ENCODE peak calls at places on chromosomes 6 and 20, in nine cellular contexts. R is IMR-90, T is body of pancreas, Y is sigmoid colon, P is A549, Q is tibial nerve, S is breast epithelium, W is ovary, J is heart left ventricle. M is an unnamed sample.

GRCh38 chr6:39347906-39348585 is 25.5 kb upstream of the KCNK16 start:
- DNase-seq in R (peak; percentile 51), T (peak; percentile 74), Y (no peak), P (peak; percentile 38), Q (peak; percentile 79), S (peak; percentile 69), W (peak; percentile 70), J (peak; percentile 70), M (peak; percentile 83)

GRCh38 chr20:4081396-4081795 is 66.0 kb upstream of the RNF24 start:
- DNase-seq in R (no peak), T (no peak), Y (no peak), P (no peak), Q (no peak), S (no peak), W (no peak), J (no peak), M (no peak)

GRCh38 chr20:47204008-47204745 is 152.3 kb downstream of the ZMYND8 start:
- DNase-seq in R (peak; percentile 87), T (no peak), Y (no peak), P (peak; percentile 54), Q (no peak), S (no peak), W (no peak), J (no peak), M (no peak)

GRCh38 chr6:78910611-78911134 is 43.3 kb downstream of the IRAK1BP1 start:
- DNase-seq in R (no peak), T (no peak), Y (no peak), P (no peak), Q (no peak), S (no peak), W (no peak), J (peak; percentile 69), M (peak; percentile 5)

GRCh38 chr6:143394351-143394750 is 56.1 kb downstream of the ADAT2 start:
- DNase-seq in R (no peak), T (no peak), Y (no peak), P (no peak), Q (no peak), S (no peak), W (no peak), J (no peak), M (no peak)

GRCh38 chr6:158018851-158019361 is 37.2 kb downstream of the SYNJ2 start:
- DNase-seq in R (peak; percentile 85), T (no peak), Y (no peak), P (no peak), Q (no peak), S (no peak), W (peak; percentile 20), J (no peak), M (no peak)

GRCh38 chr20:56515657-56516381 is 8.7 kb upstream of the FAM209A start:
- DNase-seq in R (peak; percentile 29), T (no peak), Y (no peak), P (no peak), Q (no peak), S (no peak), W (no peak), J (no peak), M (no peak)

GRCh38 chr20:11712611-11713160 is 205.0 kb upstream of the BTBD3 start:
- DNase-seq in R (no peak), T (no peak), Y (no peak), P (no peak), Q (no peak), S (no peak), W (no peak), J (no peak), M (no peak)

GRCh38 chr20:32611286-32611685 is 26.2 kb upstream of the NOL4L start:
- DNase-seq in R (no peak), T (no peak), Y (no peak), P (no peak), Q (no peak), S (no peak), W (no peak), J (no peak), M (no peak)

GRCh38 chr20:62918830-62919229 is 7.5 kb downstream of the DIDO1 start:
- DNase-seq in R (no peak), T (no peak), Y (no peak), P (no peak), Q (no peak), S (no peak), W (no peak), J (no peak), M (no peak)

GRCh38 chr6:137016366-137016765 is 28.4 kb downstream of the IL20RA start:
- DNase-seq in R (peak; percentile 10), T (no peak), Y (no peak), P (no peak), Q (no peak), S (no peak), W (no peak), J (no peak), M (no peak)

GRCh38 chr6:71056656-71057055 is 99.8 kb upstream of the B3GAT2 start:
- DNase-seq in R (no peak), T (no peak), Y (no peak), P (no peak), Q (no peak), S (no peak), W (no peak), J (no peak), M (no peak)

GRCh38 chr6:16769986-16770376 is 8.7 kb upstream of the ATXN1 start:
- DNase-seq in R (peak; percentile 90), T (no peak), Y (no peak), P (peak; percentile 28), Q (no peak), S (no peak), W (no peak), J (no peak), M (no peak)

GRCh38 chr6:75488026-75488425 is 5.6 kb downstream of the FILIP1 start:
- DNase-seq in R (peak; percentile 84), T (no peak), Y (no peak), P (no peak), Q (no peak), S (no peak), W (no peak), J (no peak), M (no peak)

GRCh38 chr6:2937627-2938003 is 33.8 kb downstream of the SERPINB6 start:
- DNase-seq in R (no peak), T (no peak), Y (no peak), P (no peak), Q (no peak), S (no peak), W (no peak), J (no peak), M (no peak)

GRCh38 chr6:39821739-39822532 is 29.8 kb downstream of the DAAM2 start:
- DNase-seq in R (no peak), T (no peak), Y (peak; percentile 81), P (no peak), Q (no peak), S (no peak), W (peak; percentile 57), J (no peak), M (no peak)

GRCh38 chr6:45613678-45614077 is 235.9 kb upstream of the SUPT3H start:
- DNase-seq in R (peak; percentile 80), T (no peak), Y (peak; percentile 79), P (no peak), Q (peak; percentile 64), S (no peak), W (peak; percentile 26), J (no peak), M (no peak)

GRCh38 chr6:122609881-122610689 is at the start of gene PKIB:
- DNase-seq in R (peak; percentile 51), T (peak; percentile 86), Y (peak; percentile 74), P (peak; percentile 60), Q (peak; percentile 16), S (peak; percentile 78), W (peak; percentile 19), J (peak; percentile 83), M (peak; percentile 87)

GRCh38 chr6:121439456-121440250 is 4.2 kb downstream of the GJA1 start:
- DNase-seq in R (no peak), T (no peak), Y (no peak), P (no peak), Q (no peak), S (no peak), W (no peak), J (no peak), M (no peak)

GRCh38 chr6:121437861-121438651 is 2.6 kb downstream of the GJA1 start:
- DNase-seq in R (peak; percentile 52), T (peak; percentile 15), Y (no peak), P (peak; percentile 47), Q (peak; percentile 47), S (no peak), W (peak; percentile 49), J (no peak), M (peak; percentile 61)

GRCh38 chr6:121443953-121444590 is 8.6 kb downstream of the GJA1 start:
- DNase-seq in R (no peak), T (no peak), Y (no peak), P (no peak), Q (no peak), S (no peak), W (no peak), J (no peak), M (peak; percentile 31)

GRCh38 chr6:121442591-121442990 is 7.1 kb downstream of the GJA1 start:
- DNase-seq in R (no peak), T (no peak), Y (no peak), P (no peak), Q (no peak), S (no peak), W (no peak), J (no peak), M (peak; percentile 61)

GRCh38 chr6:121441477-121441876 is 6.0 kb downstream of the GJA1 start:
- DNase-seq in R (no peak), T (no peak), Y (no peak), P (no peak), Q (no peak), S (no peak), W (no peak), J (no peak), M (no peak)
- TF ChIP-seq POLR2A in R (no peak), T (no peak), Y (no peak), P (no peak), Q (no peak), S (no peak), W (no peak), J (no peak), M (no peak)

GRCh38 chr6:111604259-111605099 is 1.2 kb downstream of the TRAF3IP2 start:
- DNase-seq in R (peak; percentile 80), T (peak; percentile 53), Y (peak; percentile 94), P (no peak), Q (peak; percentile 73), S (no peak), W (peak; percentile 59), J (no peak), M (peak; percentile 67)
- H3K27ac ChIP-seq in R (peak overlapping the region; percentile 97), T (peak overlapping the region; percentile 95), Y (peak overlapping the region; percentile 97), P (peak overlapping the region; percentile 87), Q (peak overlapping the region; percentile 88), S (peak overlapping the region; percentile 97), W (peak overlapping the region; percentile 97), J (peak overlapping the region; percentile 92), M (peak overlapping the region; percentile 97)

GRCh38 chr6:108902389-108902792 is 54.2 kb downstream of the ARMC2 start:
- DNase-seq in R (peak; percentile 52), T (no peak), Y (no peak), P (no peak), Q (no peak), S (no peak), W (no peak), J (no peak), M (no peak)
- TF ChIP-seq CTCF in R (no peak), T (no peak), Y (no peak), P (no peak), Q (no peak), S (no peak), W (no peak), J (no peak), M (no peak)

GRCh38 chr20:7741866-7742265 is 198.4 kb downstream of the HAO1 start:
- DNase-seq in R (no peak), T (no peak), Y (no peak), P (no peak), Q (no peak), S (no peak), W (no peak), J (no peak), M (no peak)
- TF ChIP-seq POLR2A in R (no peak), T (no peak), Y (no peak), P (no peak), Q (no peak), S (no peak), W (no peak), J (no peak), M (no peak)

M was measured in thyroid gland.